ENCODE peak calls at places on chromosome 15, in ten cellular contexts. One of them, this sample, is unnamed.
A peak's percentile ranks its signal among the peaks of the same experiment; 100 is the strongest.

GRCh38 chr15:58182460-58183163 is 44.4 kb downstream of the AQP9 start:
- DNase-seq in breast epithelium: no peak
- DNase-seq in cardiac fibroblast: peak; percentile 71
- DNase-seq in AG09309: no peak
- DNase-seq in cardiac muscle cell: peak; percentile 70
- DNase-seq in AG04450: peak; percentile 20
- DNase-seq in A549: peak; percentile 65
- DNase-seq in GM12865: peak; percentile 55
- DNase-seq in GM06990: no peak
- DNase-seq in fibroblast of pulmonary artery: peak; percentile 71
- DNase-seq in this sample: no peak

GRCh38 chr15:63504979-63505841 is 817 bp downstream of the USP3 start:
- DNase-seq in GM12865: peak; percentile 83
- DNase-seq in GM06990: peak; percentile 63
- DNase-seq in AG04450: no peak
- DNase-seq in cardiac muscle cell: peak; percentile 64
- DNase-seq in AG09309: no peak
- DNase-seq in breast epithelium: peak; percentile 54
- DNase-seq in cardiac fibroblast: peak; percentile 57
- DNase-seq in fibroblast of pulmonary artery: peak; percentile 57
- DNase-seq in A549: peak; percentile 85
- DNase-seq in this sample: no peak

GRCh38 chr15:22861151-22861550 is 22.7 kb downstream of the NIPA2 start:
- DNase-seq in breast epithelium: no peak
- DNase-seq in fibroblast of pulmonary artery: no peak
- DNase-seq in cardiac muscle cell: no peak
- DNase-seq in cardiac fibroblast: no peak
- DNase-seq in AG09309: no peak
- DNase-seq in GM06990: no peak
- DNase-seq in A549: no peak
- DNase-seq in AG04450: no peak
- DNase-seq in GM12865: no peak
- DNase-seq in this sample: no peak

GRCh38 chr15:98626153-98626552 is 22.2 kb upstream of the IGF1R start:
- DNase-seq in cardiac muscle cell: no peak
- DNase-seq in GM12865: no peak
- DNase-seq in AG04450: no peak
- DNase-seq in cardiac fibroblast: no peak
- DNase-seq in A549: no peak
- DNase-seq in fibroblast of pulmonary artery: no peak
- DNase-seq in GM06990: no peak
- DNase-seq in AG09309: no peak
- DNase-seq in breast epithelium: peak; percentile 7
- DNase-seq in this sample: no peak

GRCh38 chr15:68643216-68643830 is 64.5 kb downstream of the CORO2B start:
- DNase-seq in cardiac fibroblast: no peak
- DNase-seq in A549: no peak
- DNase-seq in AG04450: no peak
- DNase-seq in fibroblast of pulmonary artery: no peak
- DNase-seq in GM12865: no peak
- DNase-seq in cardiac muscle cell: no peak
- DNase-seq in AG09309: no peak
- DNase-seq in GM06990: no peak
- DNase-seq in breast epithelium: no peak
- DNase-seq in this sample: no peak

GRCh38 chr15:62307551-62307950 is 142.5 kb upstream of the C2CD4B start:
- DNase-seq in cardiac muscle cell: no peak
- DNase-seq in breast epithelium: no peak
- DNase-seq in AG09309: peak; percentile 43
- DNase-seq in AG04450: no peak
- DNase-seq in cardiac fibroblast: no peak
- DNase-seq in GM06990: no peak
- DNase-seq in fibroblast of pulmonary artery: peak; percentile 32
- DNase-seq in A549: no peak
- DNase-seq in GM12865: no peak
- DNase-seq in this sample: no peak

GRCh38 chr15:87604857-87605446 is 651.6 kb downstream of the NTRK3 start:
- DNase-seq in breast epithelium: no peak
- DNase-seq in cardiac muscle cell: peak; percentile 41
- DNase-seq in GM12865: peak; percentile 15
- DNase-seq in A549: peak; percentile 32
- DNase-seq in GM06990: no peak
- DNase-seq in cardiac fibroblast: peak; percentile 46
- DNase-seq in fibroblast of pulmonary artery: peak; percentile 42
- DNase-seq in AG04450: no peak
- DNase-seq in AG09309: no peak
- DNase-seq in this sample: no peak

GRCh38 chr15:25790003-25790660 is 73.0 kb downstream of the ATP10A start:
- DNase-seq in AG04450: peak; percentile 72
- DNase-seq in AG09309: peak; percentile 74
- DNase-seq in fibroblast of pulmonary artery: peak; percentile 70
- DNase-seq in GM06990: no peak
- DNase-seq in cardiac fibroblast: peak; percentile 74
- DNase-seq in breast epithelium: no peak
- DNase-seq in GM12865: peak; percentile 30
- DNase-seq in cardiac muscle cell: no peak
- DNase-seq in A549: no peak
- DNase-seq in this sample: no peak

GRCh38 chr15:91853501-91853967 is at the start of gene SLCO3A1:
- DNase-seq in GM12865: no peak
- DNase-seq in AG09309: no peak
- DNase-seq in cardiac fibroblast: peak; percentile 78
- DNase-seq in fibroblast of pulmonary artery: peak; percentile 49
- DNase-seq in cardiac muscle cell: peak; percentile 88
- DNase-seq in AG04450: no peak
- DNase-seq in A549: peak; percentile 65
- DNase-seq in breast epithelium: peak; percentile 44
- DNase-seq in GM06990: peak; percentile 17
- DNase-seq in this sample: no peak

GRCh38 chr15:53746101-53746500 is 13.4 kb downstream of the WDR72 start:
- DNase-seq in breast epithelium: no peak
- DNase-seq in GM06990: no peak
- DNase-seq in GM12865: peak; percentile 2
- DNase-seq in cardiac muscle cell: no peak
- DNase-seq in fibroblast of pulmonary artery: no peak
- DNase-seq in cardiac fibroblast: no peak
- DNase-seq in AG04450: no peak
- DNase-seq in A549: peak; percentile 11
- DNase-seq in AG09309: no peak
- DNase-seq in this sample: no peak

GRCh38 chr15:101256756-101257155 is 4.9 kb upstream of the CHSY1 start:
- DNase-seq in fibroblast of pulmonary artery: no peak
- DNase-seq in AG09309: no peak
- DNase-seq in cardiac fibroblast: no peak
- DNase-seq in cardiac muscle cell: no peak
- DNase-seq in GM12865: no peak
- DNase-seq in breast epithelium: no peak
- DNase-seq in A549: peak; percentile 51
- DNase-seq in GM06990: no peak
- DNase-seq in AG04450: no peak
- DNase-seq in this sample: no peak

GRCh38 chr15:45112592-45113379 is 1.2 kb downstream of the DUOX2 start:
- DNase-seq in cardiac muscle cell: peak; percentile 28
- DNase-seq in A549: no peak
- DNase-seq in AG09309: no peak
- DNase-seq in breast epithelium: no peak
- DNase-seq in AG04450: no peak
- DNase-seq in cardiac fibroblast: no peak
- DNase-seq in fibroblast of pulmonary artery: no peak
- DNase-seq in GM12865: no peak
- DNase-seq in GM06990: no peak
- DNase-seq in this sample: no peak

GRCh38 chr15:45112143-45112591 is 1.8 kb downstream of the DUOX2 start:
- DNase-seq in GM06990: no peak
- DNase-seq in breast epithelium: no peak
- DNase-seq in GM12865: no peak
- DNase-seq in AG09309: no peak
- DNase-seq in AG04450: no peak
- DNase-seq in A549: no peak
- DNase-seq in cardiac muscle cell: no peak
- DNase-seq in fibroblast of pulmonary artery: no peak
- DNase-seq in cardiac fibroblast: no peak
- DNase-seq in this sample: no peak

GRCh38 chr15:45114751-45115085 is 592 bp downstream of the DUOXA2 start:
- DNase-seq in cardiac muscle cell: no peak
- DNase-seq in GM06990: no peak
- DNase-seq in GM12865: no peak
- DNase-seq in AG09309: no peak
- DNase-seq in fibroblast of pulmonary artery: no peak
- DNase-seq in AG04450: no peak
- DNase-seq in breast epithelium: no peak
- DNase-seq in cardiac fibroblast: no peak
- DNase-seq in A549: no peak
- DNase-seq in this sample: no peak

GRCh38 chr15:45114076-45114750 is at the start of the genes DUOX2 and DUOXA2:
- DNase-seq in GM06990: no peak
- DNase-seq in breast epithelium: no peak
- DNase-seq in cardiac fibroblast: no peak
- DNase-seq in AG04450: no peak
- DNase-seq in fibroblast of pulmonary artery: no peak
- DNase-seq in cardiac muscle cell: peak; percentile 40
- DNase-seq in A549: no peak
- DNase-seq in GM12865: no peak
- DNase-seq in AG09309: no peak
- DNase-seq in this sample: no peak

DNA sequence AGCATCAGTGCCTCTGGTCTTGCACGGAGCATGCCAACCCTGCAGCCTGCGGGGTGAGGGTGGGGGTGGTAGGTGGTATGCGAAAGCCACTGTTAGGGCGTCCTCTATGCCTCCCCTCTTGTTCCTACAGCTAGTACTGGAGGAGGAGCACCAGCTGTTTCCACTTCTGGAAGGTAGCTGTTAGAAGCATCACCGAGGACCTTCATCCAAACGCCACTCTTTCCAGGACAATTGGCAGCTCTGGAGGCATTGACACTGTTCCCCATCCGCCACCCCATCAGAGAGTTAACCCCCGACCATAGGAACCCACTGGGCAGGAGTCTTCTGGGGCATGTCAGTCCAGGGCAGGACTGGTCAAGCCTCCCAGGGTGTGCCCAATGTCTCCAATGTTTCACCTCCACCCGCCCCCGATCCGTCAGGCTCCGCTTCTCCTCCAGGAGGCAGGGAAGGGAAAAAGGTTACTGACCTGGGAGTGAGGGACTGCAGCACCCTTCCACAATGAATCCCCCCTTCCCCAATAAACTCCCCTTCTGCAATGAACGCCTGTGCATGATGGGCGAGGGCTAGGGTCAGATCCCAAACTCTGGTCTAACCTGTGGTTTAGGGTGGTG is 487 bp downstream of the DUOX2 start:
- DNase-seq in GM06990: no peak
- DNase-seq in AG04450: no peak
- DNase-seq in cardiac fibroblast: no peak
- DNase-seq in GM12865: no peak
- DNase-seq in AG09309: no peak
- DNase-seq in breast epithelium: no peak
- DNase-seq in A549: no peak
- DNase-seq in fibroblast of pulmonary artery: no peak
- DNase-seq in cardiac muscle cell: no peak
- DNase-seq in this sample: no peak
- H3K4me3 ChIP-seq in GM06990: no peak overlapping the region
- H3K4me3 ChIP-seq in AG04450: no peak overlapping the region
- H3K4me3 ChIP-seq in cardiac fibroblast: no peak overlapping the region
- H3K4me3 ChIP-seq in GM12865: no peak overlapping the region
- H3K4me3 ChIP-seq in AG09309: no peak overlapping the region
- H3K4me3 ChIP-seq in breast epithelium: peak overlapping the region; percentile 56
- H3K4me3 ChIP-seq in A549: peak overlapping the region; percentile 8
- H3K4me3 ChIP-seq in fibroblast of pulmonary artery: no peak overlapping the region
- H3K4me3 ChIP-seq in cardiac muscle cell: no peak overlapping the region
- H3K4me3 ChIP-seq in this sample: no peak overlapping the region

GRCh38 chr15:32844118-32844711 is 126.4 kb downstream of the GREM1 start:
- DNase-seq in breast epithelium: no peak
- DNase-seq in AG09309: no peak
- DNase-seq in AG04450: no peak
- DNase-seq in GM12865: peak; percentile 45
- DNase-seq in cardiac muscle cell: peak; percentile 28
- DNase-seq in A549: peak; percentile 69
- DNase-seq in GM06990: no peak
- DNase-seq in cardiac fibroblast: peak; percentile 70
- DNase-seq in fibroblast of pulmonary artery: peak; percentile 76
- DNase-seq in this sample: peak; percentile 5
- TF ChIP-seq CTCF in breast epithelium: no peak
- TF ChIP-seq CTCF in AG09309: peak; percentile 58
- TF ChIP-seq CTCF in AG04450: peak; percentile 69
- TF ChIP-seq CTCF in GM12865: peak; percentile 56
- TF ChIP-seq CTCF in cardiac muscle cell: peak; percentile 74
- TF ChIP-seq CTCF in A549: peak; percentile 77
- TF ChIP-seq CTCF in GM06990: peak; percentile 55
- TF ChIP-seq CTCF in cardiac fibroblast: peak; percentile 69
- TF ChIP-seq CTCF in fibroblast of pulmonary artery: peak; percentile 80
- TF ChIP-seq CTCF in this sample: peak; percentile 64

GRCh38 chr15:89400997-89401590 is 66.5 kb upstream of the POLG start:
- DNase-seq in GM12865: no peak
- DNase-seq in fibroblast of pulmonary artery: no peak
- DNase-seq in AG09309: no peak
- DNase-seq in GM06990: no peak
- DNase-seq in AG04450: no peak
- DNase-seq in cardiac muscle cell: no peak
- DNase-seq in breast epithelium: no peak
- DNase-seq in A549: no peak
- DNase-seq in cardiac fibroblast: no peak
- DNase-seq in this sample: no peak
- H3K4me3 ChIP-seq in GM12865: no peak overlapping the region
- H3K4me3 ChIP-seq in fibroblast of pulmonary artery: no peak overlapping the region
- H3K4me3 ChIP-seq in AG09309: no peak overlapping the region
- H3K4me3 ChIP-seq in GM06990: no peak overlapping the region
- H3K4me3 ChIP-seq in AG04450: no peak overlapping the region
- H3K4me3 ChIP-seq in cardiac muscle cell: no peak overlapping the region
- H3K4me3 ChIP-seq in breast epithelium: no peak overlapping the region
- H3K4me3 ChIP-seq in A549: no peak overlapping the region
- H3K4me3 ChIP-seq in cardiac fibroblast: no peak overlapping the region
- H3K4me3 ChIP-seq in this sample: peak overlapping the region; percentile 69

DNA sequence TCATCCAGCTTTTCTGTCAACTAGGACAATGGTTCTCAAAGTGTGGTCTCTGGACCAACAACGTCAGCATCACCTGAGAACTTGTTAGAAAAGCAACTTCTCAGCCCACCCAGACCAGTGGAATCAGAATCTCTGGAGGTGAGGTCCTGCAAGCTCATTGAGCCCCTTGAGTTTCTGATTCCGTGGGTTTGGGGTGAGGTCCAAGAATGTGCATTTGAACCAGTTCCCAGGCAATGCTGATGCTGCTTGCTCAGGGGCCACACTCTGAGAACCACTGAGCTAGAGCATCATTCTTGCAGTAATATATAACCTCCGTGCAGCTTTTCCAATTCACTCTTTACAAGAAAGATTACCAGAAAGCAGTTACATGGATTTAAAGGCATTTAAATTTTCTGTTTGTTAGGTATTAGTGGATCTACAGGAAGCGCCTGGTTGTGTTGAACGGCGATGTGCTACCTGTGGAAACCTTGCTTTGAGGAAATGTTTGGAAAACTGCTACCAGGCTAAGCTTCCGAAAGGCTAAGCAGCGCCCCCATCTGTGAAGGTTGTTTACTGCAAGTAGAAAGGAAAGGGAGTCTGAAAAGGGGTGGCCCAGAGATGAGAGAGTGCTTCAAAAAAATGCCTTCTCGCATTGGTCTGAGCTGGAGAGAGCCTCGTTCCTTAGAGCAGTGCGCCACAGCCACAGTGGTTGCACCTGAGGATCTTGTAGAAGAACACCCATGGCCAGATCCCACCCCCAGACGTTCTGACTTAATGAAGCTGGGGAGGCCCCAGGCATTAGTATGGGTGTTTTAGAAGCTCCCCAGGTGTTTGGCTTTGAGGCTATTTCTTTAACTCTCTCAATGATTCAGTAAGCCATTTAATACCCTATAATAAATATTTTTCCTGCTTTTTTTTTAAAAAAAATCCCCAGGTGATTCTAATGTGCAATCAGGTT is 50.0 kb downstream of the RLBP1 start:
- DNase-seq in A549: peak; percentile 74
- DNase-seq in GM06990: no peak
- DNase-seq in AG04450: no peak
- DNase-seq in breast epithelium: no peak
- DNase-seq in GM12865: peak; percentile 40
- DNase-seq in cardiac muscle cell: peak; percentile 74
- DNase-seq in cardiac fibroblast: peak; percentile 59
- DNase-seq in fibroblast of pulmonary artery: peak; percentile 62
- DNase-seq in AG09309: no peak
- DNase-seq in this sample: no peak
- TF ChIP-seq CTCF in A549: peak; percentile 95
- TF ChIP-seq CTCF in GM06990: peak; percentile 68
- TF ChIP-seq CTCF in AG04450: peak; percentile 72
- TF ChIP-seq CTCF in breast epithelium: peak; percentile 46
- TF ChIP-seq CTCF in GM12865: peak; percentile 58
- TF ChIP-seq CTCF in cardiac muscle cell: peak; percentile 78
- TF ChIP-seq CTCF in cardiac fibroblast: peak; percentile 80
- TF ChIP-seq CTCF in fibroblast of pulmonary artery: peak; percentile 75
- TF ChIP-seq CTCF in AG09309: peak; percentile 73
- TF ChIP-seq CTCF in this sample: peak; percentile 75

This sample was measured in GM12864.